ENCODE peak calls at places on chromosomes 7 and 10, in nine cellular contexts. N is ovary, X is IMR-90, H is cardiac muscle cell, S is fibroblast of lung, O is psoas muscle, L is H1, Q is neural progenitor cell, A is hepatocyte. E is an unnamed sample. For H3K4me1 and H3K27me3, the result is how much of the 10 kb centered on the place peaks cover.

GRCh38 chr10:51544933-51545332 is 154.5 kb downstream of the CSTF2T start:
- DNase-seq in N (no peak), X (no peak), H (no peak), S (no peak), O (no peak), L (no peak), Q (no peak), A (no peak), E (no peak)

GRCh38 chr10:4459531-4459930 is 366.5 kb upstream of the AKR1E2 start:
- DNase-seq in N (no peak), X (peak), H (no peak), S (peak), O (no peak), L (no peak), Q (no peak), A (peak), E (no peak)

GRCh38 chr10:91690412-91690811 is 57.5 kb upstream of the PPP1R3C start:
- DNase-seq in N (no peak), X (no peak), H (no peak), S (no peak), O (no peak), L (no peak), Q (no peak), A (no peak), E (no peak)

GRCh38 chr7:127578036-127578684 is 7.2 kb downstream of the GCC1 start:
- DNase-seq in N (no peak), X (peak), H (no peak), S (peak), O (no peak), L (no peak), Q (peak), A (no peak), E (no peak)

GRCh38 chr10:125266541-125266940 is 106.2 kb upstream of the CTBP2 start:
- DNase-seq in N (no peak), X (peak), H (no peak), S (no peak), O (no peak), L (no peak), Q (no peak), A (no peak), E (no peak)

GRCh38 chr7:102099474-102099873 is 187.2 kb upstream of the SH2B2 start:
- DNase-seq in N (no peak), X (no peak), H (no peak), S (no peak), O (no peak), L (no peak), Q (no peak), A (no peak), E (no peak)

GRCh38 chr10:79273603-79274002 is 73.7 kb upstream of the PPIF start:
- DNase-seq in N (no peak), X (no peak), H (no peak), S (no peak), O (peak), L (no peak), Q (no peak), A (no peak), E (no peak)

GRCh38 chr10:131453772-131454634 is 142.5 kb upstream of the TCERG1L start:
- DNase-seq in N (peak), X (no peak), H (peak), S (no peak), O (peak), L (peak), Q (peak), A (peak), E (peak)

GRCh38 chr7:36604801-36605200 is 119.5 kb downstream of the AOAH start:
- DNase-seq in N (no peak), X (no peak), H (no peak), S (peak), O (no peak), L (no peak), Q (no peak), A (peak), E (no peak)

GRCh38 chr10:103609231-103610082 is 116.0 kb downstream of the NEURL1 start:
- DNase-seq in N (no peak), X (no peak), H (no peak), S (peak), O (no peak), L (no peak), Q (no peak), A (no peak), E (no peak)

GRCh38 chr7:101114492-101114891 is 12.4 kb upstream of the SERPINE1 start:
- DNase-seq in N (no peak), X (no peak), H (no peak), S (no peak), O (no peak), L (no peak), Q (no peak), A (no peak), E (no peak)

GRCh38 chr7:107660381-107661080 is at the start of gene SLC26A4:
- DNase-seq in N (no peak), X (no peak), H (no peak), S (no peak), O (peak), L (no peak), Q (peak), A (peak), E (no peak)

GRCh38 chr7:158276414-158277218 is 311.0 kb downstream of the PTPRN2 start:
- DNase-seq in N (no peak), X (no peak), H (no peak), S (no peak), O (no peak), L (no peak), Q (no peak), A (no peak), E (no peak)

GRCh38 chr7:85475071-85475470 is 288.2 kb upstream of the SEMA3D start:
- DNase-seq in N (no peak), X (no peak), H (no peak), S (no peak), O (no peak), L (no peak), Q (no peak), A (no peak), E (no peak)

GRCh38 chr10:86355571-86356038 is 11.0 kb downstream of the GRID1 start:
- DNase-seq in N (no peak), X (no peak), H (no peak), S (no peak), O (no peak), L (no peak), Q (no peak), A (no peak), E (no peak)

GRCh38 chr7:131424219-131424822 is 96.6 kb downstream of the MKLN1 start:
- DNase-seq in N (no peak), X (peak), H (peak), S (peak), O (no peak), L (no peak), Q (peak), A (peak), E (no peak)

GRCh38 chr10:117226813-117227451 is 14.0 kb upstream of the SLC18A2 start:
- DNase-seq in N (no peak), X (no peak), H (peak), S (no peak), O (no peak), L (no peak), Q (peak), A (peak), E (no peak)

GRCh38 chr10:10222288-10222945 is 795.3 kb upstream of the CELF2 start:
- DNase-seq in N (no peak), X (peak), H (no peak), S (peak), O (no peak), L (no peak), Q (no peak), A (peak), E (no peak)

GRCh38 chr10:69939033-69939432 is 113.6 kb upstream of the MACROH2A2 start:
- DNase-seq in N (no peak), X (no peak), H (no peak), S (no peak), O (no peak), L (no peak), Q (no peak), A (no peak), E (no peak)

GRCh38 chr10:124524991-124525653 is 63.5 kb downstream of the LHPP start:
- DNase-seq in N (no peak), X (no peak), H (peak), S (no peak), O (peak), L (no peak), Q (no peak), A (peak), E (no peak)

GRCh38 chr10:46233101-46233500 is 53.7 kb upstream of the ANTXRL start:
- DNase-seq in N (no peak), X (no peak), H (no peak), S (no peak), O (no peak), L (no peak), Q (no peak), A (no peak), E (no peak)

GRCh38 chr10:44723082-44723481 is 188.1 kb upstream of the TMEM72 start:
- DNase-seq in N (no peak), X (no peak), H (no peak), S (no peak), O (no peak), L (no peak), Q (no peak), A (no peak), E (no peak)

GRCh38 chr7:143392875-143393266 is 11.7 kb downstream of the ZYX start:
- DNase-seq in N (no peak), X (no peak), H (no peak), S (no peak), O (no peak), L (no peak), Q (no peak), A (no peak), E (peak)

GRCh38 chr7:120949393-120949799 is 1.2 kb upstream of the ING3 start:
- DNase-seq in N (no peak), X (no peak), H (no peak), S (no peak), O (no peak), L (no peak), Q (no peak), A (no peak), E (no peak)

GRCh38 chr10:84008878-84009277 is 130.4 kb upstream of the GHITM start:
- DNase-seq in N (no peak), X (no peak), H (peak), S (no peak), O (no peak), L (no peak), Q (peak), A (peak), E (no peak)

GRCh38 chr10:101289541-101289940 is 60.3 kb upstream of the LBX1 start:
- DNase-seq in N (no peak), X (no peak), H (no peak), S (no peak), O (no peak), L (no peak), Q (no peak), A (no peak), E (no peak)

GRCh38 chr10:119546009-119546408 is 3.5 kb upstream of the RGS10 start:
- DNase-seq in N (no peak), X (peak), H (no peak), S (peak), O (no peak), L (no peak), Q (no peak), A (no peak), E (no peak)

GRCh38 chr7:140489021-140489349 is 9.7 kb upstream of the MKRN1 start:
- DNase-seq in N (no peak), X (no peak), H (no peak), S (no peak), O (no peak), L (no peak), Q (no peak), A (no peak), E (no peak)

GRCh38 chr10:21398549-21399345 is 126.7 kb downstream of the SKIDA1 start:
- DNase-seq in N (no peak), X (peak), H (no peak), S (peak), O (no peak), L (no peak), Q (no peak), A (no peak), E (no peak)

GRCh38 chr7:124692420-124692819 is 73.2 kb downstream of the GPR37 start:
- DNase-seq in N (no peak), X (peak), H (no peak), S (peak), O (no peak), L (no peak), Q (no peak), A (no peak), E (no peak)

GRCh38 chr7:69439636-69440325 is 158.5 kb upstream of the AUTS2 start:
- DNase-seq in N (no peak), X (no peak), H (no peak), S (no peak), O (no peak), L (no peak), Q (no peak), A (no peak), E (no peak)

GRCh38 chr10:18607503-18607902 is 43.9 kb downstream of the NSUN6 start:
- DNase-seq in N (no peak), X (peak), H (peak), S (peak), O (no peak), L (no peak), Q (no peak), A (peak), E (no peak)

GRCh38 chr7:140455743-140456142 is 23.6 kb downstream of the MKRN1 start:
- DNase-seq in N (no peak), X (no peak), H (no peak), S (no peak), O (no peak), L (peak), Q (peak), A (no peak), E (no peak)

GRCh38 chr7:13851756-13852155 is 137.7 kb downstream of the ETV1 start:
- DNase-seq in N (no peak), X (peak), H (no peak), S (peak), O (no peak), L (no peak), Q (peak), A (peak), E (no peak)

GRCh38 chr7:38629621-38630020 is 1.6 kb downstream of the AMPH start:
- DNase-seq in N (no peak), X (peak), H (no peak), S (peak), O (no peak), L (no peak), Q (peak), A (no peak), E (no peak)

GRCh38 chr10:13053794-13054462 is 46.0 kb upstream of the OPTN start:
- DNase-seq in N (no peak), X (no peak), H (no peak), S (no peak), O (no peak), L (no peak), Q (no peak), A (no peak), E (no peak)

GRCh38 chr7:10128748-10129147 is 844.9 kb upstream of the PHF14 start:
- DNase-seq in N (no peak), X (no peak), H (peak), S (peak), O (no peak), L (no peak), Q (peak), A (peak), E (no peak)

GRCh38 chr7:99393363-99394187 is 14.8 kb downstream of the PDAP1 start:
- DNase-seq in N (peak), X (no peak), H (peak), S (no peak), O (no peak), L (peak), Q (peak), A (peak), E (no peak)

GRCh38 chr10:50224330-50224952 is 26.9 kb downstream of the ASAH2 start:
- DNase-seq in N (no peak), X (peak), H (peak), S (peak), O (no peak), L (no peak), Q (peak), A (peak), E (no peak)

GRCh38 chr7:34282271-34282670 is 375.7 kb upstream of the NPSR1 start:
- DNase-seq in N (no peak), X (no peak), H (no peak), S (peak), O (no peak), L (no peak), Q (no peak), A (no peak), E (no peak)

GRCh38 chr7:55558962-55559920 is 13.1 kb downstream of the VOPP1 start:
- DNase-seq in N (no peak), X (no peak), H (no peak), S (no peak), O (no peak), L (no peak), Q (no peak), A (no peak), E (no peak)
- H3K4me1 ChIP-seq in N (under half), X (under half), H (under half), S (under half), O (under half), L (under half), Q (under half), A (under half), E (under half)

GRCh38 chr7:25852249-25852994 is 299.6 kb upstream of the NFE2L3 start:
- DNase-seq in N (peak), X (no peak), H (peak), S (no peak), O (peak), L (no peak), Q (peak), A (peak), E (peak)

GRCh38 chr7:25854608-25855497 is 297.1 kb upstream of the NFE2L3 start:
- DNase-seq in N (peak), X (peak), H (peak), S (peak), O (peak), L (peak), Q (peak), A (peak), E (peak)

GRCh38 chr7:25852995-25853713 is 298.8 kb upstream of the NFE2L3 start:
- DNase-seq in N (no peak), X (no peak), H (no peak), S (no peak), O (no peak), L (no peak), Q (no peak), A (no peak), E (no peak)

GRCh38 chr7:25856056-25856780 is 295.8 kb upstream of the NFE2L3 start:
- DNase-seq in N (peak), X (peak), H (peak), S (no peak), O (no peak), L (no peak), Q (peak), A (no peak), E (peak)

DNA sequence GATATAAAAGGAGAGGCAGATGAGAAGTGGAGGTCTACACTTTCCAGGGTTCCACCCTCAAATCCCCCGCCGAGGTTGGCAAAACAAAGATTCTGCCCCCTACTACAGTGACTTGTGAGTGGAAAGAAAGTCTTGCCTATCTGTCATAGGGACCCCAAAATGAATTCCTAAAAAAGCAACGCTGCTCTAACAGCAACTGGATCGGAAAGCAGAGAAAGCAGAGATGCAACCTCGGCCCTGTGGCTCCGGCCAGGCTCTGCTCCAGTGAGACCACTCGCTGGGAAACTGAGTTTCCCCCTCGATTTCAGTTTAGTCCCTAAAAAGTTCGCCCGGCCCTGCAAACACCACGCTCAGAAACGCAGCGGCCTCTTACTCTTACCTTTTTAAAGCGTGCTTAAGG is 297.9 kb upstream of the NFE2L3 start:
- DNase-seq in N (no peak), X (no peak), H (no peak), S (no peak), O (no peak), L (no peak), Q (peak), A (no peak), E (no peak)
- H3K4me3 ChIP-seq in N (no peak), X (no peak), H (no peak), S (no peak), O (peak), L (peak), Q (peak), A (no peak), E (peak)

DNA sequence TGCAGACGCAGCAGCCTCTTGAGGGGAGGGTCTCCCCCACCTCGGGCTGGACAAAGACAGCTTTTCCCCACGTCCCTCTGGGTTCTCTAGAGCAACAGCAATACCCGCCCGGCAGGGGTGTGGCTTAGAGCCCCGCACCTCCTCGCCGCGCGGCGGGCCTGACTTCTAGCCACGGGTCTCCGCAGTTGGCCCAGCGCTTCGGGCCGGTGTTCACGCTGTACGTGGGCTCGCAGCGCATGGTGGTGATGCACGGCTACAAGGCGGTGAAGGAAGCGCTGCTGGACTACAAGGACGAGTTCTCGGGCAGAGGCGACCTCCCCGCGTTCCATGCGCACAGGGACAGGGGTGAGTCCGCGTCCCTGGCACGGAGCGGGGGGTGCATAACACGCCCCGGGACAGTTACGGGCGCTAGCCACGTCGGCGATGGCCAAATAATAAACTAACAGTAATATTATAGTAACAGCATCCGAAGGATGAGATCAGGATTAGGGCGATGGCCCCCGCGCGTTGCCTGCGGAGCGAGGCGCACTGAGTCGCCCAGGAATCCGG is 1.2 kb downstream of the CYP2E1 start:
- DNase-seq in N (no peak), X (peak), H (no peak), S (peak), O (no peak), L (no peak), Q (no peak), A (no peak), E (no peak)
- H3K27me3 ChIP-seq in N (under half), X (under half), H (under half), S (under half), O (under half), L (under half), Q (under half), A (under half), E (under half)

DNA sequence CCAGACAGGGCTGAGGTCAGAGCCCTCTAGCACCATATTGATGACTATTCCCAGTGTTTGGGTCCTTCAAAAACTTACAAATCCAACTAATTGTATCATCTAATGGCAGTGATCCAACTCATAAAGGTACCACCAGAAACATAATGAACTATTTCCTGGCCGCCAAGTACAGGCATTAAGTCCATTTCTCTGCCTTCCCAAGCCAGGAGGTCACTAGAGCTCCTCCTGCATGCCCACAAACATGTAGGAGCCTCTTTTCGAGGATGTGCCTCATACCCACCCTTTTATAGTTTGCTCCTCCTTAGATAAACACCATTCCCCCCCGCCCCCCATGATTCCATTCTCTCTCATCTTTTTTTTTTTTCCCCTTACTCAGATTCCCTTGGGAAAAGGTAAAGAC is 91.3 kb downstream of the CHN2 start:
- DNase-seq in N (no peak), X (no peak), H (no peak), S (no peak), O (no peak), L (no peak), Q (no peak), A (no peak), E (no peak)
- H3K4me1 ChIP-seq in N (under half), X (under half), H (under half), S (under half), O (under half), L (under half), Q (under half), A (under half), E (under half)

GRCh38 chr7:115478426-115478825 is 552.1 kb downstream of the TFEC start:
- DNase-seq in N (no peak), X (no peak), H (no peak), S (peak), O (no peak), L (no peak), Q (no peak), A (no peak), E (no peak)

GRCh38 chr7:115475774-115476407 is 554.0 kb downstream of the MDFIC start:
- DNase-seq in N (no peak), X (no peak), H (peak), S (peak), O (no peak), L (no peak), Q (peak), A (peak), E (no peak)

GRCh38 chr7:115475206-115475605 is 553.3 kb downstream of the MDFIC start:
- DNase-seq in N (no peak), X (no peak), H (no peak), S (no peak), O (no peak), L (no peak), Q (no peak), A (no peak), E (no peak)

GRCh38 chr7:115476666-115477065 is 553.9 kb downstream of the TFEC start:
- DNase-seq in N (peak), X (no peak), H (peak), S (no peak), O (no peak), L (no peak), Q (peak), A (peak), E (no peak)

GRCh38 chr7:115477193-115477651 is 553.3 kb downstream of the TFEC start:
- DNase-seq in N (peak), X (no peak), H (peak), S (peak), O (peak), L (no peak), Q (peak), A (peak), E (no peak)
- H3K4me3 ChIP-seq in N (peak), X (peak), H (peak), S (peak), O (peak), L (peak), Q (peak), A (peak), E (peak)

GRCh38 chr10:60735244-60735643 is 43.0 kb upstream of the CDK1 start:
- DNase-seq in N (no peak), X (no peak), H (no peak), S (no peak), O (no peak), L (no peak), Q (no peak), A (no peak), E (no peak)
- H3K27me3 ChIP-seq in N (under half), X (under half), H (half or more), S (under half), O (under half), L (under half), Q (half or more), A (under half), E (under half)

E was measured in tibial artery.